ENCODE peak calls at places on chromosomes 4 and X, in six cellular contexts. M is sigmoid colon; T is CD4-positive, alpha-beta T cell; N is CD8-positive, alpha-beta T cell; C is cardiac muscle cell; Y is naive thymus-derived CD4-positive, alpha-beta T cell. R is an unnamed sample.

GRCh38 chr4:126238010-126238409 is 923.3 kb downstream of the FAT4 start:
- DNase-seq in M (no peak), T (no peak), N (no peak), C (no peak), Y (no peak), R (no peak)

GRCh38 chr4:14234330-14234729 is 606.8 kb upstream of the BOD1L1 start:
- DNase-seq in M (no peak), T (no peak), N (no peak), C (no peak), Y (no peak), R (peak; percentile 71)

GRCh38 chrX:53447441-53447840 is 13.3 kb upstream of the HSD17B10 start:
- DNase-seq in M (no peak), T (no peak), N (no peak), C (no peak), Y (no peak), R (no peak)

GRCh38 chr4:121951570-121952110 is at the start of gene TRPC3:
- DNase-seq in M (peak; percentile 64), T (no peak), N (peak; percentile 52), C (peak; percentile 23), Y (peak; percentile 15), R (no peak)

GRCh38 chr4:3677671-3678070 is 88.5 kb upstream of the ADRA2C start:
- DNase-seq in M (peak; percentile 41), T (no peak), N (no peak), C (no peak), Y (no peak), R (no peak)

GRCh38 chrX:50456712-50457484 is 13.7 kb downstream of the DGKK start:
- DNase-seq in M (no peak), T (no peak), N (no peak), C (no peak), Y (no peak), R (peak; percentile 41)

GRCh38 chr4:152828122-152828521 is 48.4 kb downstream of the ARFIP1 start:
- DNase-seq in M (no peak), T (no peak), N (no peak), C (no peak), Y (no peak), R (peak; percentile 20)

GRCh38 chrX:152025656-152026440 is 51.4 kb upstream of the GABRE start:
- DNase-seq in M (no peak), T (no peak), N (no peak), C (no peak), Y (no peak), R (peak; percentile 17)

GRCh38 chr4:99052902-99053301 is 35.7 kb downstream of the ADH5 start:
- DNase-seq in M (no peak), T (no peak), N (no peak), C (no peak), Y (no peak), R (no peak)

GRCh38 chr4:140031706-140032105 is 122.3 kb downstream of the MAML3 start:
- DNase-seq in M (no peak), T (no peak), N (no peak), C (no peak), Y (no peak), R (no peak)

GRCh38 chr4:10063544-10064300 is 42.4 kb upstream of the SLC2A9 start:
- DNase-seq in M (peak; percentile 89), T (no peak), N (peak; percentile 37), C (peak; percentile 94), Y (no peak), R (peak; percentile 80)

GRCh38 chr4:61911313-61911756 is 711.2 kb downstream of the ADGRL3 start:
- DNase-seq in M (no peak), T (no peak), N (no peak), C (no peak), Y (no peak), R (no peak)

GRCh38 chrX:37509349-37509748 is 62.1 kb upstream of the LANCL3 start:
- DNase-seq in M (no peak), T (no peak), N (no peak), C (peak; percentile 7), Y (no peak), R (peak; percentile 2)

GRCh38 chrX:17860179-17860780 is 818 bp downstream of the RAI2 start:
- DNase-seq in M (peak; percentile 70), T (no peak), N (no peak), C (no peak), Y (peak; percentile 12), R (no peak)
- H3K27me3 ChIP-seq in M (no peaks in the 10 kb centered on the region), T (peaks cover 12% of the 10 kb centered on the region), N (no peaks in the 10 kb centered on the region), C (peaks cover 84% of the 10 kb centered on the region), Y (no peaks in the 10 kb centered on the region), R (peaks cover 10% of the 10 kb centered on the region)

GRCh38 chrX:155056471-155056870 is 14.5 kb downstream of the CMC4 start:
- DNase-seq in M (no peak), T (no peak), N (no peak), C (no peak), Y (no peak), R (no peak)
- H3K27me3 ChIP-seq in M (no peaks in the 10 kb centered on the region), T (no peaks in the 10 kb centered on the region), N (no peaks in the 10 kb centered on the region), C (no peaks in the 10 kb centered on the region), Y (no peaks in the 10 kb centered on the region), R (no peaks in the 10 kb centered on the region)

GRCh38 chrX:19661977-19662376 is 146.7 kb upstream of the MAP3K15 start:
- DNase-seq in M (no peak), T (no peak), N (no peak), C (no peak), Y (no peak), R (no peak)

GRCh38 chrX:19658030-19658429 is 142.7 kb upstream of the MAP3K15 start:
- DNase-seq in M (no peak), T (no peak), N (no peak), C (no peak), Y (no peak), R (peak; percentile 22)

GRCh38 chrX:19660604-19661003 is 145.3 kb upstream of the MAP3K15 start:
- DNase-seq in M (no peak), T (no peak), N (no peak), C (peak; percentile 51), Y (no peak), R (no peak)

GRCh38 chrX:19655032-19655431 is 139.7 kb upstream of the MAP3K15 start:
- DNase-seq in M (no peak), T (no peak), N (no peak), C (no peak), Y (no peak), R (no peak)

DNA sequence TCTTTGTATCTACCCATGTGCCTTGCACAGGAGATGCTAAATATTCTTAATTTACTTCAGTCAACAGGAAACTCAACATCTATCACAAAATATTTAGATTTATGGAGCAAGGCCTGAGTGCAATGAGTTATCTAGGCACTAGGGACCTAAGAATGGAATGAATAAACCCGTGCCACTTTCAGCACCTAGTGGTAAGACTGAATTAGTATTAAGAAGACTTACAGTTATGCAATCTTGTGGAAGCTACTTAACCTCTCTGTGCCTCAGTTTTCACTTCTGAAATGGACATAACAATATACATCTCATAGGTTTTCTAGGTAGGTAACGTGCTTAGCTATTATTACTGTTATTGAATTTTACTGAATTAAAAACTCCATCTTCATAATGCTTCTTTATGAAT is 144.6 kb upstream of the MAP3K15 start:
- DNase-seq in M (no peak), T (no peak), N (no peak), C (peak; percentile 21), Y (no peak), R (no peak)
- H3K27me3 ChIP-seq in M (no peaks in the 10 kb centered on the region), T (no peaks in the 10 kb centered on the region), N (no peaks in the 10 kb centered on the region), C (no peaks in the 10 kb centered on the region), Y (no peaks in the 10 kb centered on the region), R (no peaks in the 10 kb centered on the region)

DNA sequence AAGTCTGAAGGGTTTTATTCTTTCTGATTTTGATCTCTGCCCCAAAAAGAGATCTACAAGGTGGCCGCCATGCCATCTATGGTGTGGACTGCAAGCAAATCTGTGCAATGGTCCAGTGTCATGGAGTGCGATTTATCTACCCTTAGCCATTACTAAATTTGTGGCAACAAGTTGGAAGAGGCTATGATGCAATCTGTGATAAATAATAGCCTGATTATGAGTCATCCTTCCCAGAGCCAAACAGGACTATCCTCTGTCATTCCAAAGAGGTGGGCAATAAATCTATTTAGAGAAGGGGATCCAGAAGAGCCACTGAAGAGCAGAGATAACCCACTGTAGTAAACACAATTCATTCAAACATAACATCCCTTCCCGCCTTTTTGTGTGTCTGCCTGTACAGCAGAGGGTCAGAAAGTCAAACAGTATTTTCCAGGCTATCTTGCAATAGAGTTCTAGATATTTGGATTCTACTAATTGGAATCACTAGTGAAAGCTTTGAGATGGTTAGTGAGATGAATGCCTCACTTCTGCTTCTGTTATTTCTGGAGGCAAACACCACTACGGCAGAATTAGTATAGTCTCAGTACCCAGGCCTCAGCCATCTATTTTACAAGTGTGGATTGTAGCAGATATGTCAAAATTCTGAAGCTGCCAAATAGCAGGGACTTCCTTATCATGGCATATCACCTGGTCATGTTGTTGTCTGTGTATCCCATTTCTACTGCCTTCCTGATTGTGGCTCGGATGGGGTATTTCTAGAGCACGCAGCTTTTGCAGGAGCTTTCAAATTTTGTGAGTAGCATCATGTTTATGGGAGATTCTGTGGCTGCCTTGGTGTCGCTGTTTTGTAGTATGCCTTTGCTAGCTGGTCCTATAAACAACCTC is 192.0 kb downstream of the SMIM20 start:
- DNase-seq in M (no peak), T (no peak), N (no peak), C (peak; percentile 54), Y (no peak), R (peak; percentile 87)
- H3K27me3 ChIP-seq in M (no peaks in the 10 kb centered on the region), T (no peaks in the 10 kb centered on the region), N (no peaks in the 10 kb centered on the region), C (no peaks in the 10 kb centered on the region), Y (no peaks in the 10 kb centered on the region), R (no peaks in the 10 kb centered on the region)

GRCh38 chrX:71292669-71293379 is 8.7 kb upstream of the ITGB1BP2 start:
- DNase-seq in M (no peak), T (no peak), N (no peak), C (no peak), Y (no peak), R (peak; percentile 25)
- H3K27me3 ChIP-seq in M (no peaks in the 10 kb centered on the region), T (no peaks in the 10 kb centered on the region), N (no peaks in the 10 kb centered on the region), C (no peaks in the 10 kb centered on the region), Y (no peaks in the 10 kb centered on the region), R (no peaks in the 10 kb centered on the region)

GRCh38 chrX:17247144-17247543 is 127.9 kb upstream of the NHS start:
- DNase-seq in M (no peak), T (no peak), N (no peak), C (no peak), Y (no peak), R (no peak)
- H3K27me3 ChIP-seq in M (no peaks in the 10 kb centered on the region), T (no peaks in the 10 kb centered on the region), N (no peaks in the 10 kb centered on the region), C (no peaks in the 10 kb centered on the region), Y (no peaks in the 10 kb centered on the region), R (no peaks in the 10 kb centered on the region)

R was measured in bronchial epithelial cell.